ENCODE peak calls at places on chromosome 5, in eight cellular contexts. One of them, this sample, is unnamed.
A peak's percentile ranks its signal among the peaks of the same experiment; 100 is the strongest.

GRCh38 chr5:1380910-1381309 is 36.0 kb upstream of the CLPTM1L start:
- DNase-seq in cardiac fibroblast: no peak
- DNase-seq in heart right ventricle: no peak
- DNase-seq in CD8-positive, alpha-beta memory T cell: no peak
- DNase-seq in right lobe of liver: peak; percentile 46
- DNase-seq in uterus: no peak
- DNase-seq in mammary epithelial cell: no peak
- DNase-seq in cardiac muscle cell: no peak
- DNase-seq in this sample: peak; percentile 38

GRCh38 chr5:35313296-35313695 is 83.0 kb upstream of the PRLR start:
- DNase-seq in cardiac muscle cell: no peak
- DNase-seq in right lobe of liver: no peak
- DNase-seq in mammary epithelial cell: peak; percentile 67
- DNase-seq in uterus: no peak
- DNase-seq in heart right ventricle: no peak
- DNase-seq in cardiac fibroblast: peak; percentile 18
- DNase-seq in CD8-positive, alpha-beta memory T cell: no peak
- DNase-seq in this sample: no peak

GRCh38 chr5:42621242-42621641 is 135.4 kb upstream of the CCDC152 start:
- DNase-seq in CD8-positive, alpha-beta memory T cell: no peak
- DNase-seq in heart right ventricle: no peak
- DNase-seq in uterus: no peak
- DNase-seq in cardiac fibroblast: no peak
- DNase-seq in cardiac muscle cell: no peak
- DNase-seq in right lobe of liver: no peak
- DNase-seq in mammary epithelial cell: no peak
- DNase-seq in this sample: no peak

GRCh38 chr5:170067152-170067551 is 38.5 kb upstream of the FOXI1 start:
- DNase-seq in mammary epithelial cell: no peak
- DNase-seq in heart right ventricle: no peak
- DNase-seq in right lobe of liver: no peak
- DNase-seq in CD8-positive, alpha-beta memory T cell: no peak
- DNase-seq in cardiac muscle cell: no peak
- DNase-seq in uterus: no peak
- DNase-seq in cardiac fibroblast: no peak
- DNase-seq in this sample: no peak

GRCh38 chr5:54942064-54942778 is 43.2 kb downstream of the ESM1 start:
- DNase-seq in uterus: no peak
- DNase-seq in cardiac fibroblast: peak; percentile 63
- DNase-seq in mammary epithelial cell: no peak
- DNase-seq in heart right ventricle: no peak
- DNase-seq in right lobe of liver: no peak
- DNase-seq in CD8-positive, alpha-beta memory T cell: no peak
- DNase-seq in cardiac muscle cell: no peak
- DNase-seq in this sample: no peak

GRCh38 chr5:139388198-139388821 is 1.4 kb downstream of the MZB1 start:
- DNase-seq in CD8-positive, alpha-beta memory T cell: no peak
- DNase-seq in mammary epithelial cell: no peak
- DNase-seq in heart right ventricle: no peak
- DNase-seq in uterus: no peak
- DNase-seq in cardiac fibroblast: peak; percentile 21
- DNase-seq in right lobe of liver: peak; percentile 51
- DNase-seq in cardiac muscle cell: peak; percentile 66
- DNase-seq in this sample: peak; percentile 79

GRCh38 chr5:129745997-129746396 is 1.9 kb upstream of the MINAR2 start:
- DNase-seq in cardiac muscle cell: no peak
- DNase-seq in CD8-positive, alpha-beta memory T cell: no peak
- DNase-seq in cardiac fibroblast: no peak
- DNase-seq in right lobe of liver: no peak
- DNase-seq in uterus: no peak
- DNase-seq in mammary epithelial cell: no peak
- DNase-seq in heart right ventricle: no peak
- DNase-seq in this sample: no peak

GRCh38 chr5:106254784-106255183 is 1416.0 kb downstream of the EFNA5 start:
- DNase-seq in uterus: no peak
- DNase-seq in heart right ventricle: no peak
- DNase-seq in cardiac muscle cell: no peak
- DNase-seq in right lobe of liver: no peak
- DNase-seq in CD8-positive, alpha-beta memory T cell: no peak
- DNase-seq in mammary epithelial cell: no peak
- DNase-seq in cardiac fibroblast: no peak
- DNase-seq in this sample: no peak

GRCh38 chr5:134053840-134054338 is 49.1 kb upstream of the VDAC1 start:
- DNase-seq in mammary epithelial cell: peak; percentile 80
- DNase-seq in right lobe of liver: no peak
- DNase-seq in heart right ventricle: no peak
- DNase-seq in cardiac fibroblast: peak; percentile 76
- DNase-seq in CD8-positive, alpha-beta memory T cell: no peak
- DNase-seq in uterus: no peak
- DNase-seq in cardiac muscle cell: no peak
- DNase-seq in this sample: no peak

GRCh38 chr5:147481857-147482256 is 28.0 kb downstream of the DPYSL3 start:
- DNase-seq in right lobe of liver: no peak
- DNase-seq in mammary epithelial cell: peak; percentile 18
- DNase-seq in cardiac muscle cell: no peak
- DNase-seq in uterus: no peak
- DNase-seq in CD8-positive, alpha-beta memory T cell: no peak
- DNase-seq in cardiac fibroblast: peak; percentile 85
- DNase-seq in heart right ventricle: no peak
- DNase-seq in this sample: no peak

GRCh38 chr5:24804221-24804681 is 159.5 kb upstream of the CDH10 start:
- DNase-seq in uterus: no peak
- DNase-seq in CD8-positive, alpha-beta memory T cell: no peak
- DNase-seq in heart right ventricle: no peak
- DNase-seq in cardiac muscle cell: no peak
- DNase-seq in right lobe of liver: no peak
- DNase-seq in cardiac fibroblast: no peak
- DNase-seq in mammary epithelial cell: no peak
- DNase-seq in this sample: no peak

GRCh38 chr5:149299451-149300054 is 27.9 kb downstream of the AFAP1L1 start:
- DNase-seq in cardiac muscle cell: no peak
- DNase-seq in mammary epithelial cell: no peak
- DNase-seq in CD8-positive, alpha-beta memory T cell: no peak
- DNase-seq in right lobe of liver: no peak
- DNase-seq in uterus: no peak
- DNase-seq in cardiac fibroblast: no peak
- DNase-seq in heart right ventricle: no peak
- DNase-seq in this sample: no peak

GRCh38 chr5:179325296-179326031 is 19.8 kb downstream of the ADAMTS2 start:
- DNase-seq in heart right ventricle: peak; percentile 24
- DNase-seq in cardiac muscle cell: no peak
- DNase-seq in right lobe of liver: peak; percentile 33
- DNase-seq in mammary epithelial cell: no peak
- DNase-seq in CD8-positive, alpha-beta memory T cell: peak; percentile 36
- DNase-seq in uterus: no peak
- DNase-seq in cardiac fibroblast: no peak
- DNase-seq in this sample: peak; percentile 64

DNA sequence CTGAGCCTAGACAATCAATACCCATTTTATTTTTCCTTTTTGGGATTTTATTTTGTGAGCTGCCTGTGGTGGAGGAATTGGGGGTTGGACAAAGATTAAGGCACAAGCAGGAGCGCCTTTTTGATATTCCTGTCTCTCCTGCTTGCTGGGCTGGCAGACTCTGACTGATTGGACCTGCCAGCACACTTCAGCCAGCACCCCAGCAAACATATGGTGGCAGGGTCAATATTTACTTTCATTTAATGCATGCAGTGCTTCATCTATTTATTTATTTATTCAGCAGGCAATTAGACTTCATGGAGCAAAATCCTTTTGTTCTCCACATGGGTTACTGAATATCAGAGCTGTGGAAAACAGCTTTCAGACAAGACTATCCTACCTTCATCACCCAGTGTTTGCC is 48.4 kb upstream of the EPB41L4A start:
- DNase-seq in uterus: no peak
- DNase-seq in CD8-positive, alpha-beta memory T cell: no peak
- DNase-seq in cardiac muscle cell: no peak
- DNase-seq in right lobe of liver: no peak
- DNase-seq in mammary epithelial cell: no peak
- DNase-seq in heart right ventricle: no peak
- DNase-seq in cardiac fibroblast: no peak
- DNase-seq in this sample: no peak
- H3K4me3 ChIP-seq in uterus: no peak overlapping the region
- H3K4me3 ChIP-seq in CD8-positive, alpha-beta memory T cell: no peak overlapping the region
- H3K4me3 ChIP-seq in cardiac muscle cell: no peak overlapping the region
- H3K4me3 ChIP-seq in right lobe of liver: no peak overlapping the region
- H3K4me3 ChIP-seq in mammary epithelial cell: no peak overlapping the region
- H3K4me3 ChIP-seq in heart right ventricle: no peak overlapping the region
- H3K4me3 ChIP-seq in cardiac fibroblast: no peak overlapping the region
- H3K4me3 ChIP-seq in this sample: no peak overlapping the region

GRCh38 chr5:152218694-152219093 is 186.4 kb downstream of the NMUR2 start:
- DNase-seq in right lobe of liver: no peak
- DNase-seq in uterus: no peak
- DNase-seq in mammary epithelial cell: no peak
- DNase-seq in heart right ventricle: no peak
- DNase-seq in cardiac muscle cell: no peak
- DNase-seq in cardiac fibroblast: no peak
- DNase-seq in CD8-positive, alpha-beta memory T cell: no peak
- DNase-seq in this sample: no peak

GRCh38 chr5:152221721-152222629 is 183.1 kb downstream of the NMUR2 start:
- DNase-seq in cardiac muscle cell: no peak
- DNase-seq in right lobe of liver: no peak
- DNase-seq in uterus: no peak
- DNase-seq in CD8-positive, alpha-beta memory T cell: no peak
- DNase-seq in heart right ventricle: no peak
- DNase-seq in mammary epithelial cell: no peak
- DNase-seq in cardiac fibroblast: no peak
- DNase-seq in this sample: no peak
- H3K4me3 ChIP-seq in cardiac muscle cell: no peak overlapping the region
- H3K4me3 ChIP-seq in right lobe of liver: no peak overlapping the region
- H3K4me3 ChIP-seq in uterus: no peak overlapping the region
- H3K4me3 ChIP-seq in CD8-positive, alpha-beta memory T cell: no peak overlapping the region
- H3K4me3 ChIP-seq in heart right ventricle: no peak overlapping the region
- H3K4me3 ChIP-seq in mammary epithelial cell: no peak overlapping the region
- H3K4me3 ChIP-seq in cardiac fibroblast: no peak overlapping the region
- H3K4me3 ChIP-seq in this sample: no peak overlapping the region

DNA sequence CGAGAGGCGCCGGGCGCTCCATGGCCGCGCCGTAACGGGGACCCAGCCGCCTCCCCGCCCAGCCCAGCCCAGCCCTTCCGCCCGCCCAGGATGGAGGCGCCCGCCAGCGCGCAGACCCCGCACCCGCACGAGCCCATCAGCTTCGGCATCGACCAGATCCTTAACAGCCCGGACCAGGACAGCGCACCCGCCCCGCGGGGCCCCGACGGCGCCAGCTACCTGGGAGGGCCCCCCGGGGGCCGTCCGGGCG is 153 bp downstream of the TLX3 start:
- DNase-seq in cardiac fibroblast: no peak
- DNase-seq in uterus: no peak
- DNase-seq in mammary epithelial cell: no peak
- DNase-seq in cardiac muscle cell: no peak
- DNase-seq in right lobe of liver: no peak
- DNase-seq in CD8-positive, alpha-beta memory T cell: no peak
- DNase-seq in heart right ventricle: no peak
- DNase-seq in this sample: no peak
- H3K4me3 ChIP-seq in cardiac fibroblast: no peak overlapping the region
- H3K4me3 ChIP-seq in uterus: no peak overlapping the region
- H3K4me3 ChIP-seq in mammary epithelial cell: no peak overlapping the region
- H3K4me3 ChIP-seq in cardiac muscle cell: peak overlapping the region; percentile 5
- H3K4me3 ChIP-seq in right lobe of liver: no peak overlapping the region
- H3K4me3 ChIP-seq in CD8-positive, alpha-beta memory T cell: no peak overlapping the region
- H3K4me3 ChIP-seq in heart right ventricle: no peak overlapping the region
- H3K4me3 ChIP-seq in this sample: peak overlapping the region; percentile 28

DNA sequence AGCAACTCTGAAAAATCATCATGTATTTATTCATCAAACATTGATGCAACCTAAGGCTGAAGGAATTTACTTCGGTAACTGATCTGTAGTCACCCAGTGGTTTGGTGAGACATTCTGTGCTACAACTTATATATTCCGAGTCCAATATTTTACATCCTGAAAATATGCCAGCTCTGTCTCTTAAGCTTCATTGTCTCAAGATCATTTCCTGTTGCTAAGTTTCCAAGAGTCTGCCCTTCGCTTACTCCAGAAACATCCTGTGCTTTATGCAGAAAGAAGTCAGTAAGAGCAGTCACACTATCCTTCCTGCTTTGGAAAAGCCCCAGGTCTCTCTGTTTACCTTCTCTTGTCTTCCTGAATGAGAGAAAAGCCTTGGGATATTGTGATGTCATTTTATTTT is 176.7 kb upstream of the TBCA start:
- DNase-seq in heart right ventricle: no peak
- DNase-seq in cardiac muscle cell: no peak
- DNase-seq in right lobe of liver: no peak
- DNase-seq in uterus: no peak
- DNase-seq in CD8-positive, alpha-beta memory T cell: no peak
- DNase-seq in mammary epithelial cell: peak; percentile 32
- DNase-seq in cardiac fibroblast: peak; percentile 63
- DNase-seq in this sample: no peak
- H3K4me3 ChIP-seq in heart right ventricle: no peak overlapping the region
- H3K4me3 ChIP-seq in cardiac muscle cell: no peak overlapping the region
- H3K4me3 ChIP-seq in right lobe of liver: no peak overlapping the region
- H3K4me3 ChIP-seq in uterus: no peak overlapping the region
- H3K4me3 ChIP-seq in CD8-positive, alpha-beta memory T cell: no peak overlapping the region
- H3K4me3 ChIP-seq in mammary epithelial cell: no peak overlapping the region
- H3K4me3 ChIP-seq in cardiac fibroblast: no peak overlapping the region
- H3K4me3 ChIP-seq in this sample: no peak overlapping the region

DNA sequence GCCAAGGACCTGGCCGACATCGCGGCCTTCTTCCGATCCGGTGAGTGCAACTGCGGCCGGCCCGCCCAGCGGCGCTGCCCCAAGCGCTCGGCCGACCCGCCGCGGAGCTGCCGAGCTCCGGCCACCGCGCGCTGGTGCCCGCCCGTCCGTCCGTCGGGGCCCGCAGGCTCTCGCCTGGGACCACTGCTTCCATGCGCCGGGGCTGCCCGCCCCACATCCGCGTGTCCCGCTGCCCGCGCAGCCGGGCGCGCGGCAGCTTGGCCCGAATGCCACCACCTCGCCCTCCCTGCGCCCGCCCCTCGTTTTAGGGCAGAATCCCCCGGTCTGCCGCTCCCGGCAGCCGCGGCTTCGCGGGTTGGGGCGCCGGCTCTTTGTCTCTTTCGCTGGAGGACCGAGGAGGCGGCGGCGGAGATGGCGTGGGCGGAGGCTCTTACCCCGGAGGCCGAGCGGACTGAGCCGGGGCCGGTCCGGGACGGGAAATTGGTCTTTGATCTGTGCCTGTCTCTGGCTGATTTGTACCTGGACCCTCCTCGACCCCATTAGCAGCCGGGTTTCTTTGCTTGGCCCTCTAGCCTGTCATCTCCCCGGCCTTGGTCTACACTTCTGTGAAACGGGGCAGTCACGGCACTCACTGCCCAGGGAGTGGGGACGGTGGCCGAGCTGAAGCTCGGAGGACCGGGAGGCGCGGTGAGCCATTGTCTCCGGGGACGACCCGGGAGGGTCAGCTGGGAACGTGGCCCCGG is 872 bp downstream of the TRIO start:
- DNase-seq in cardiac fibroblast: no peak
- DNase-seq in mammary epithelial cell: peak; percentile 42
- DNase-seq in uterus: no peak
- DNase-seq in CD8-positive, alpha-beta memory T cell: no peak
- DNase-seq in right lobe of liver: peak; percentile 64
- DNase-seq in heart right ventricle: peak; percentile 55
- DNase-seq in cardiac muscle cell: peak; percentile 44
- DNase-seq in this sample: peak; percentile 75
- H3K4me3 ChIP-seq in cardiac fibroblast: peak overlapping the region; percentile 94
- H3K4me3 ChIP-seq in mammary epithelial cell: peak overlapping the region; percentile 89
- H3K4me3 ChIP-seq in uterus: peak overlapping the region; percentile 57
- H3K4me3 ChIP-seq in CD8-positive, alpha-beta memory T cell: peak overlapping the region; percentile 49
- H3K4me3 ChIP-seq in right lobe of liver: peak overlapping the region; percentile 73
- H3K4me3 ChIP-seq in heart right ventricle: peak overlapping the region; percentile 92
- H3K4me3 ChIP-seq in cardiac muscle cell: peak overlapping the region; percentile 91
- H3K4me3 ChIP-seq in this sample: peak overlapping the region; percentile 65